ENCODE peak calls at places on chromosomes 4 and X, in four cellular contexts. O is dorsolateral prefrontal cortex, B is body of pancreas, N is MM.1S. A is an unnamed sample.

GRCh38 chr4:74308215-74308614 is at the start of gene EPGN:
- DNase-seq in O (no peak), B (no peak), N (no peak), A (no peak)

GRCh38 chr4:23945521-23946017 is 55.7 kb upstream of the PPARGC1A start:
- DNase-seq in O (no peak), B (peak), N (no peak), A (peak)

GRCh38 chr4:68372588-68372987 is 22.7 kb upstream of the YTHDC1 start:
- DNase-seq in O (no peak), B (no peak), N (no peak), A (no peak)

GRCh38 chr4:73929285-73929684 is 52.5 kb downstream of the PF4 start:
- DNase-seq in O (no peak), B (no peak), N (no peak), A (no peak)

GRCh38 chr4:117983541-117984451 is 50.5 kb upstream of the NDST3 start:
- DNase-seq in O (no peak), B (no peak), N (no peak), A (peak)

GRCh38 chr4:37687175-37687525 is 974 bp upstream of the RELL1 start:
- DNase-seq in O (no peak), B (no peak), N (no peak), A (peak)

GRCh38 chr4:137892134-137892533 is 350.0 kb downstream of the SLC7A11 start:
- DNase-seq in O (no peak), B (no peak), N (no peak), A (no peak)

GRCh38 chr4:172073590-172073989 is 260.4 kb downstream of the GALNTL6 start:
- DNase-seq in O (no peak), B (no peak), N (no peak), A (no peak)

GRCh38 chr4:107148922-107149321 is 112.8 kb upstream of the DKK2 start:
- DNase-seq in O (no peak), B (no peak), N (no peak), A (no peak)

GRCh38 chr4:120769227-120769626 is 153.3 kb downstream of the PRDM5 start:
- DNase-seq in O (no peak), B (no peak), N (no peak), A (no peak)

GRCh38 chr4:121822796-121823504 is 733 bp downstream of the CCNA2 start:
- DNase-seq in O (no peak), B (peak), N (peak), A (peak)

GRCh38 chr4:95998311-95998710 is 158.4 kb downstream of the PDHA2 start:
- DNase-seq in O (no peak), B (no peak), N (no peak), A (peak)

GRCh38 chr4:112509243-112510190 is 6.5 kb downstream of the NEUROG2 start:
- DNase-seq in O (no peak), B (no peak), N (no peak), A (no peak)

GRCh38 chr4:43875655-43876054 is 573.0 kb downstream of the KCTD8 start:
- DNase-seq in O (no peak), B (no peak), N (no peak), A (no peak)

GRCh38 chrX:10569946-10570345 is 50.4 kb downstream of the MID1 start:
- DNase-seq in O (no peak), B (no peak), N (no peak), A (no peak)

GRCh38 chr4:53637348-53637747 is 46.1 kb upstream of the LNX1 start:
- DNase-seq in O (no peak), B (no peak), N (no peak), A (no peak)

GRCh38 chr4:140103676-140104075 is 50.3 kb downstream of the MAML3 start:
- DNase-seq in O (no peak), B (no peak), N (no peak), A (peak)

GRCh38 chrX:150503898-150504219 is 64.6 kb upstream of the MTM1 start:
- DNase-seq in O (no peak), B (peak), N (no peak), A (no peak)

GRCh38 chr4:54553001-54553400 is 104.8 kb upstream of the KIT start:
- DNase-seq in O (no peak), B (no peak), N (no peak), A (no peak)

GRCh38 chr4:3505231-3505630 is 27.0 kb downstream of the LRPAP1 start:
- DNase-seq in O (no peak), B (no peak), N (no peak), A (no peak)

GRCh38 chr4:84159767-84160166 is 339.3 kb downstream of the NKX6-1 start:
- DNase-seq in O (no peak), B (peak), N (no peak), A (peak)

GRCh38 chr4:141686146-141686775 is 49.9 kb downstream of the IL15 start:
- DNase-seq in O (no peak), B (no peak), N (no peak), A (peak)

GRCh38 chr4:134470544-134470943 is 269.0 kb upstream of the PABPC4L start:
- DNase-seq in O (no peak), B (peak), N (peak), A (peak)
- TF ChIP-seq CTCF in O (peak), B (peak), N (peak), A (peak)

GRCh38 chrX:4265036-4265435 is 551.6 kb upstream of the PRKX start:
- DNase-seq in O (no peak), B (no peak), N (no peak), A (no peak)

GRCh38 chrX:4268676-4269075 is 555.2 kb upstream of the PRKX start:
- DNase-seq in O (no peak), B (no peak), N (no peak), A (no peak)

DNA sequence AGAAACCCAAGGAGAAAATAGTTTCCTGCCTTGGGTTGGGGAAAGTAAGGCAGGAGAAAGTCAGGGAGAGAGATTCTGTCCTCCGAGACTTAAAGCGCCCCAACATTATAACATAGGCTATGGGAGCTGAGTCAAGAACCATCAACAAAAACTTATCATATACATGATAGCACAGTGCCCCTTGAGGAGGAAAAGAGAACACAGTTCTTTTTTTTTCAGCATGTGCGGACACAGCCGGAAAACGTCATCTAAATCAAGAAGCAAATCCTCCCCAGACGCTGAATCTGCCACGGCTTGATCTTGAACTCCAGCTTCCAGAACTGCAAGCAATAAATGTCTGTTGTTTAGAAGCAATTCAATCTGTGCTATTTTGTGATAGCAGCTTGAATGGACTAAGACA is 549.6 kb upstream of the PRKX start:
- DNase-seq in O (no peak), B (no peak), N (no peak), A (peak)
- TF ChIP-seq CTCF in O (peak), B (no peak), N (no peak), A (peak)

DNA sequence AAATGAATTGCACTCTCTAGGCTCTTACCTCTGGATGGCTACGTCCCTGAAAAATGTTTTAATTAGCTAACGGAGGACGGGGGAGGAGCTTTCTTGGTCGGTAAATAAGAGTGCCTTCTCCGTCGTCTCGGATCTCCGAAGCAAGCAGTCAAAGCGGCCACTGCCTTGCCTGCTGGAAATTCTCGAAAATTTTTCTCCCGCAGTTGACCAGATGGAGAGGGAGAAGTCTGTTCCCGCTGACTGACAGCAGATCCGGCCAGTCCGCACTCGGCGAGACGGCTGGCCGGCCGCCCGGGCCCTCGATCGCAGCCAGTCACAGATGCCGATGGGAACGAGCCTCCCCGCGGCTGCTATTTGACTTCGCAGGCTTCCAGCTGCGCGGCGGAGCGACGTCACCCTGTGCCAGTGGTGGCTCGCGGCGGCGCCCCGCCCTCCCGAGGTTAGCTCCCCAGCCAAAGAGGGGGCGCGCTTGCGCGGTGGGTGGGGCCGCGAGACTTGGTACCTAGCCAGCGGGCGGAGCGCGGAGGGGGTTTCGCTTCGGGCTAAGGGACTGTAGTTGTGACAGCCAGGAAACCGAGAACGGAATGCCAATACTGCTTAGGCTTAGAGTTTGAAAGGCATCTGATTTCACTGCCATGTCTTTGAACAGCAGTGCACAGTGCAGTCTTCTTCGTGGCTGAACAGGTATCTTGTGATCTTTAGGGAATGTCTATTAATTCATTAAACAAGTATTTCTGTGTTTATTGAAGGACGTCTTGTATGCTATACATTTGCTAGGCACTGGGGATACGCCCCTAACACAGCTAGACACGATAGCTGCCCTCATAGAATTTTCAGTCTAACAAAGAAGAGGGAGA is at the start of gene PPM1K:
- DNase-seq in O (peak), B (peak), N (peak), A (peak)
- TF ChIP-seq CTCF in O (peak), B (peak), N (no peak), A (no peak)

GRCh38 chrX:106621836-106622235 is 10.1 kb downstream of the RADX start:
- DNase-seq in O (no peak), B (no peak), N (no peak), A (no peak)

GRCh38 chrX:106615041-106615440 is 3.3 kb downstream of the RADX start:
- DNase-seq in O (no peak), B (no peak), N (no peak), A (no peak)

GRCh38 chrX:106619797-106620196 is 8.0 kb downstream of the RADX start:
- DNase-seq in O (no peak), B (no peak), N (no peak), A (no peak)
- TF ChIP-seq CTCF in O (peak), B (peak), N (peak), A (peak)

DNA sequence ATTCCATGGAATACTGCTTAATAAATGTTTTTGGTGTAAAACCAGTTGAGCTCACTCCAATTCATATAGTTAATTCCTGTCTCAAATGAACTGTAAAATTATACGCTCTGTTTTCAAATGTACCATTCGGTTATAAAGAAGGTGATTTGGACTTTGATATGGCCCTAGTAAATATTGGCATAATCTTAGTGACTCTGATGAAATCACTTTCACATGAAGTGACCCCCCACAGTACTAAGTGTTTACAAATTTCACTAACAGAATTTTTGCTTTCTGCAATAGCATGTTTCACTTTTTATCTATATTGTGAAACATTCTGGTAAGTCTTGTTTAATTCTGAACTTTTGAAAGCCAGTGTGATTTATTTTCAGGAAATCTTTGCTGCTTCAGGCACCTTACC is 10.9 kb downstream of the GC start:
- DNase-seq in O (no peak), B (no peak), N (no peak), A (no peak)
- TF ChIP-seq CTCF in O (no peak), B (no peak), N (no peak), A (no peak)

DNA sequence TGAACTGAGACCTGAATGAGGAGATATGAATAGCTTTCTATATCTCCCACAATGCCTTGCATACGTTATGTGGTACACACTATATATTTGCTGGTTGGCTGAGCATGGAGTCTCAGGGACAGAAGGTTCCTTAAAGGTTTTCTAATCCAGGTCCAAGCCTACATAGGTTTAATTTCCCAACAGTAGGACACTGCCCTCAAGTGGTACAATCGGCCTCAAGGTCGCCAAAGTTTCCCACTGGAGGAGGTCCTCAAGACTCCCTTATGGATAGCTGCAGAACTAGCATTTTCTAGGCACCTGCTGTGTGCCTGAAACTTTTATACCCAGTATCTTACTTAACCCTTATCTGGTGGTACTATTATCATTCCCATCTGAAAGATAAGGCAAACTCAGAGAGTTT is 21.0 kb upstream of the EFNB1 start:
- DNase-seq in O (no peak), B (peak), N (no peak), A (peak)
- TF ChIP-seq CTCF in O (peak), B (peak), N (peak), A (no peak)

GRCh38 chrX:46916273-46916672 is 4.1 kb downstream of the JADE3 start:
- DNase-seq in O (no peak), B (no peak), N (no peak), A (no peak)

GRCh38 chrX:46912098-46912672 is at the start of gene JADE3:
- DNase-seq in O (peak), B (peak), N (peak), A (peak)

GRCh38 chrX:46913710-46914109 is 1.5 kb downstream of the JADE3 start:
- DNase-seq in O (no peak), B (peak), N (no peak), A (peak)

GRCh38 chrX:46910415-46910814 is 1.8 kb upstream of the JADE3 start:
- DNase-seq in O (no peak), B (no peak), N (no peak), A (no peak)

DNA sequence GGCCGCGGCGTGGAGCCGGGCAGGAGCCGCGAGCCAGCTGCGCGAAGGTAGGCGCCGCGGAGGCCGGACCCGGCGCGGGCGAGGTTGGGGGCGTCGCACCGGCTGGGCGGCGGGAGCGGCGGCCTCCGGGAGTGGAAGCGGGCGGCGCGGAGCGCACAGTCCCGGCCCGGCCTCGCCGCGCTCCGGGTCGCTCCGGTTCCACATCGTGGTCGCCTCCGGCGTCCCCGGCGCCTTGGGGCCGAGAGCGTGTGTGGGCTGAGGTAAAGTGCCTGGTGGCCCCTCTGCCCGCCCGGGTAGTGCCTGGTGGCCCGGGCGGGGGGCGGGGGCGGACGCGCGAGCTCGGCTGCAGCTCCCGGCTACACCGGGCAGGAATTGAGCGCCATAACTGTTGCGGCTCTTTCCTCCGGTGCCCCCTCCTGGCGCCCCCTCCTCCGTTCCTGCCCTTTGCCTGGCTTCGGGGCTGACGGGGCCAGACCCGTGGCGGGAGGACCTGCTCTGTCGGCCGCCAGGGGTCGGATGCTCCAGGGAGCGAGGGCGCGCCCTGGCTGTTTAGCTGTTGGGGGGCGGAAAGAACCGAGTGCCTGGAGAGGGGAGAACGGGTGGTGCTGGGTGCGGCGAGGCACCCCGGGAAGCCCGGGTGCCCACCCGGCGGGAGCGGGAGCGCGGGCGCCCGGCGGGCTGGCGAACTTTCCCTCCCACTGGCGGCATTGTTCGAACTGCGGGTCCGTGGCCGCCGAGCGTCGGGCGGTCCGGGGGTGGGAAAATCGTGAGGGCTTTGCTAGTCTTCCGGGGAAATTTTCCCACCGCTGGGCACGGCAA is 661 bp downstream of the JADE3 start:
- DNase-seq in O (no peak), B (peak), N (peak), A (peak)
- TF ChIP-seq CTCF in O (peak), B (peak), N (peak), A (peak)

DNA sequence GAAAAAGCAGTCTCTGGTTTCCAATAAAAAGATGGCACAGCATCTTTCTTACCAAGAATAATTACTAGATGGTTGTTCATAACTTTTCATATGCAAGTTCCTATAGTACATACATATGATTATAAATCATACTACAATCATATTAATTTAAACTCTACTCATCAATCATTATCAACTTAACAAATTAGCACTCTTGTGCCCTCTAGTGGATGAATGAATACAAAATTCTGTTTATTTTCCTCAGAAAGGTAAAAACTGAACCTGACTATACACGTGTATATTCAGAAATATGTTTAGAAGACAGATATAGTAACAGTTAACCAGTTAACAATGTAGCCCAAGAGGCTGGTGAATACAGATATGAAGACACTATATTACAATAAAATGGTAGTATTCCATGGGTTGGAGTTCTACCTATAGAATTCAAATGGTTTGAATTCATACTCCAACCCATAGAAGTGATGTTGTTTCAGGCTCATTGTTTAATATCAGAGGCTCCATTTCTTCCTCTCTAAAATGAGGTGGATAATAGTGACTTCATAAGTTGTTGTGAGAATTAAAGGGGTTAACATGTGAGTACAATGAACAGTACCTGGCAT is 100.0 kb downstream of the ADAMTS3 start:
- DNase-seq in O (no peak), B (no peak), N (peak), A (peak)
- TF ChIP-seq CTCF in O (peak), B (peak), N (peak), A (no peak)

GRCh38 chr4:75735525-75735924 is 11.1 kb downstream of the USO1 start:
- DNase-seq in O (no peak), B (no peak), N (no peak), A (no peak)
- TF ChIP-seq CTCF in O (no peak), B (no peak), N (no peak), A (no peak)

A was measured in NB4.